ENCODE peak calls at places on chromosomes 4 and X, in ten cellular contexts. G is activated effector memory CD4-positive, alpha-beta T cell treated with Interleukin-2 at 50 U/mL for 16 hours; R is effector CD4-positive, alpha-beta T cell; Q is ascending aorta; Y is cardiac muscle cell; F is midbrain; L is aorta; H is astrocyte; S is fibroblast of the conjunctiva; T is Right ventricle myocardium superior. P is an unnamed sample.

GRCh38 chr4:178275671-178276360 is 833.6 kb upstream of the AGA start:
- DNase-seq in G (no peak), R (no peak), Q (no peak), Y (no peak), F (no peak), L (no peak), H (no peak), S (no peak), T (no peak), P (no peak)

GRCh38 chr4:76677571-76678326 is 220.2 kb downstream of the SOWAHB start:
- DNase-seq in G (no peak), R (no peak), Q (no peak), Y (no peak), F (no peak), L (peak), H (no peak), S (no peak), T (no peak), P (no peak)

GRCh38 chr4:30716671-30717207 is 3.4 kb upstream of the PCDH7 start:
- DNase-seq in G (no peak), R (no peak), Q (no peak), Y (peak), F (no peak), L (peak), H (peak), S (no peak), T (no peak), P (no peak)

GRCh38 chr4:158523990-158524545 is 2.4 kb downstream of the RXFP1 start:
- DNase-seq in G (no peak), R (no peak), Q (no peak), Y (no peak), F (no peak), L (no peak), H (no peak), S (no peak), T (no peak), P (no peak)

GRCh38 chr4:3766207-3766790 is at the start of gene ADRA2C:
- DNase-seq in G (no peak), R (no peak), Q (no peak), Y (peak), F (no peak), L (no peak), H (no peak), S (no peak), T (no peak), P (no peak)

GRCh38 chr4:93814722-93815121 is 13.8 kb upstream of the ATOH1 start:
- DNase-seq in G (no peak), R (no peak), Q (no peak), Y (no peak), F (no peak), L (peak), H (no peak), S (no peak), T (peak), P (peak)

GRCh38 chr4:7207791-7208231 is 15.5 kb downstream of the SORCS2 start:
- DNase-seq in G (no peak), R (no peak), Q (no peak), Y (no peak), F (no peak), L (no peak), H (peak), S (no peak), T (peak), P (no peak)

GRCh38 chr4:41375561-41375960 is 118.8 kb downstream of the UCHL1 start:
- DNase-seq in G (no peak), R (no peak), Q (no peak), Y (no peak), F (no peak), L (peak), H (no peak), S (no peak), T (peak), P (peak)

GRCh38 chr4:65921180-65921579 is 250.9 kb upstream of the EPHA5 start:
- DNase-seq in G (no peak), R (no peak), Q (no peak), Y (no peak), F (no peak), L (no peak), H (no peak), S (no peak), T (no peak), P (no peak)

GRCh38 chr4:28686618-28687017 is 1826.0 kb downstream of the STIM2 start:
- DNase-seq in G (no peak), R (no peak), Q (no peak), Y (peak), F (peak), L (no peak), H (peak), S (no peak), T (peak), P (no peak)

GRCh38 chr4:176896211-176896610 is 103.5 kb upstream of the VEGFC start:
- DNase-seq in G (no peak), R (no peak), Q (no peak), Y (no peak), F (no peak), L (no peak), H (no peak), S (no peak), T (no peak), P (no peak)

GRCh38 chr4:140071806-140072205 is 82.2 kb downstream of the MAML3 start:
- DNase-seq in G (peak), R (peak), Q (peak), Y (no peak), F (no peak), L (no peak), H (peak), S (peak), T (peak), P (no peak)

GRCh38 chr4:73589887-73590801 is 30.1 kb downstream of the RASSF6 start:
- DNase-seq in G (no peak), R (no peak), Q (no peak), Y (no peak), F (no peak), L (no peak), H (peak), S (no peak), T (no peak), P (no peak)

GRCh38 chrX:41526268-41526667 is 79.1 kb downstream of the NYX start:
- DNase-seq in G (no peak), R (no peak), Q (no peak), Y (no peak), F (no peak), L (no peak), H (no peak), S (no peak), T (no peak), P (no peak)

GRCh38 chrX:19152762-19153161 is 30.5 kb upstream of the ADGRG2 start:
- DNase-seq in G (no peak), R (no peak), Q (no peak), Y (no peak), F (no peak), L (no peak), H (peak), S (no peak), T (no peak), P (no peak)

GRCh38 chr4:102449751-102450352 is 51.3 kb upstream of the NFKB1 start:
- DNase-seq in G (peak), R (peak), Q (no peak), Y (peak), F (peak), L (no peak), H (peak), S (peak), T (no peak), P (no peak)

GRCh38 chr4:38805530-38806145 is 1.0 kb upstream of the TLR1 start:
- DNase-seq in G (no peak), R (no peak), Q (no peak), Y (no peak), F (peak), L (peak), H (no peak), S (no peak), T (peak), P (peak)

GRCh38 chrX:40514376-40514775 is 66.4 kb upstream of the ATP6AP2 start:
- DNase-seq in G (no peak), R (no peak), Q (no peak), Y (no peak), F (no peak), L (no peak), H (peak), S (no peak), T (no peak), P (no peak)